ENCODE peak calls at places on chromosome 3, in eight cellular contexts. V, J, T, Z, P, I, C and S are unnamed samples.
A peak's percentile ranks its signal among the peaks of the same experiment; 100 is the strongest.

GRCh38 chr3:53764376-53764775 is 81.8 kb downstream of the CHDH start:
- DNase-seq in V (no peak), J (no peak), T (no peak), Z (no peak), P (peak; percentile 56), I (no peak), C (no peak), S (no peak)

GRCh38 chr3:30319713-30320112 is 286.7 kb upstream of the TGFBR2 start:
- DNase-seq in V (no peak), J (peak; percentile 60), T (peak; percentile 13), Z (peak; percentile 19), P (no peak), I (peak; percentile 7), C (no peak), S (peak; percentile 9)

GRCh38 chr3:188573286-188573928 is 419.4 kb downstream of the LPP start:
- DNase-seq in V (no peak), J (no peak), T (no peak), Z (no peak), P (no peak), I (no peak), C (no peak), S (peak; percentile 1)

GRCh38 chr3:126131881-126132750 is 48.2 kb upstream of the SLC41A3 start:
- DNase-seq in V (peak; percentile 12), J (no peak), T (no peak), Z (peak; percentile 11), P (peak; percentile 29), I (no peak), C (peak; percentile 8), S (peak; percentile 27)

GRCh38 chr3:38579146-38579545 is 70.3 kb downstream of the SCN5A start:
- DNase-seq in V (peak; percentile 35), J (no peak), T (no peak), Z (peak; percentile 88), P (no peak), I (no peak), C (no peak), S (peak; percentile 84)

GRCh38 chr3:171334465-171334811 is 125.8 kb downstream of the TNIK start:
- DNase-seq in V (peak; percentile 57), J (peak; percentile 28), T (no peak), Z (peak; percentile 54), P (peak; percentile 73), I (no peak), C (peak; percentile 38), S (no peak)

GRCh38 chr3:111593666-111594065 is 1.5 kb downstream of the ZBED2 start:
- DNase-seq in V (no peak), J (no peak), T (no peak), Z (no peak), P (no peak), I (no peak), C (no peak), S (no peak)

GRCh38 chr3:195226900-195227447 is 44.0 kb downstream of the XXYLT1 start:
- DNase-seq in V (no peak), J (peak; percentile 46), T (no peak), Z (peak; percentile 13), P (peak; percentile 28), I (no peak), C (no peak), S (no peak)

GRCh38 chr3:30518201-30518864 is 88.1 kb upstream of the TGFBR2 start:
- DNase-seq in V (no peak), J (peak; percentile 99), T (no peak), Z (peak; percentile 26), P (no peak), I (no peak), C (no peak), S (no peak)

GRCh38 chr3:111531446-111531845 is 10.6 kb upstream of the CD96 start:
- DNase-seq in V (no peak), J (no peak), T (no peak), Z (no peak), P (no peak), I (no peak), C (no peak), S (no peak)

GRCh38 chr3:195012571-195012970 is 258.4 kb downstream of the XXYLT1 start:
- DNase-seq in V (no peak), J (no peak), T (no peak), Z (no peak), P (no peak), I (no peak), C (no peak), S (no peak)

GRCh38 chr3:75506603-75507002 is 157.5 kb upstream of the FRG2C start:
- DNase-seq in V (no peak), J (no peak), T (no peak), Z (no peak), P (no peak), I (no peak), C (no peak), S (no peak)

GRCh38 chr3:27696906-27697305 is 25.2 kb downstream of the EOMES start:
- DNase-seq in V (no peak), J (peak; percentile 64), T (no peak), Z (no peak), P (no peak), I (no peak), C (no peak), S (no peak)

GRCh38 chr3:58670506-58671125 is 4.0 kb upstream of the FAM3D start:
- DNase-seq in V (no peak), J (no peak), T (no peak), Z (no peak), P (no peak), I (no peak), C (no peak), S (no peak)

GRCh38 chr3:139477710-139478640 is 1.7 kb upstream of the RBP2 start:
- DNase-seq in V (no peak), J (no peak), T (no peak), Z (no peak), P (no peak), I (no peak), C (no peak), S (no peak)

GRCh38 chr3:158711886-158712285 is 20.4 kb downstream of the RARRES1 start:
- DNase-seq in V (no peak), J (peak; percentile 58), T (no peak), Z (no peak), P (no peak), I (no peak), C (no peak), S (no peak)

GRCh38 chr3:159762238-159762637 is 226.4 kb upstream of the IL12A start:
- DNase-seq in V (no peak), J (peak; percentile 21), T (no peak), Z (no peak), P (no peak), I (no peak), C (no peak), S (no peak)

GRCh38 chr3:41199866-41200668 is 762 bp downstream of the CTNNB1 start:
- DNase-seq in V (no peak), J (peak; percentile 54), T (no peak), Z (peak; percentile 45), P (peak; percentile 49), I (no peak), C (peak; percentile 43), S (peak; percentile 89)

GRCh38 chr3:179355996-179356395 is 8.5 kb downstream of the MFN1 start:
- DNase-seq in V (no peak), J (no peak), T (no peak), Z (no peak), P (no peak), I (no peak), C (no peak), S (no peak)
- H3K36me3 ChIP-seq in V (peaks cover 4% of the 10 kb centered on the region), J (peaks cover 4% of the 10 kb centered on the region), T (peaks cover 83% of the 10 kb centered on the region), Z (no peaks in the 10 kb centered on the region), P (peaks cover 100% of the 10 kb centered on the region), I (no peaks in the 10 kb centered on the region), C (no peaks in the 10 kb centered on the region), S (peaks cover 2% of the 10 kb centered on the region)

DNA sequence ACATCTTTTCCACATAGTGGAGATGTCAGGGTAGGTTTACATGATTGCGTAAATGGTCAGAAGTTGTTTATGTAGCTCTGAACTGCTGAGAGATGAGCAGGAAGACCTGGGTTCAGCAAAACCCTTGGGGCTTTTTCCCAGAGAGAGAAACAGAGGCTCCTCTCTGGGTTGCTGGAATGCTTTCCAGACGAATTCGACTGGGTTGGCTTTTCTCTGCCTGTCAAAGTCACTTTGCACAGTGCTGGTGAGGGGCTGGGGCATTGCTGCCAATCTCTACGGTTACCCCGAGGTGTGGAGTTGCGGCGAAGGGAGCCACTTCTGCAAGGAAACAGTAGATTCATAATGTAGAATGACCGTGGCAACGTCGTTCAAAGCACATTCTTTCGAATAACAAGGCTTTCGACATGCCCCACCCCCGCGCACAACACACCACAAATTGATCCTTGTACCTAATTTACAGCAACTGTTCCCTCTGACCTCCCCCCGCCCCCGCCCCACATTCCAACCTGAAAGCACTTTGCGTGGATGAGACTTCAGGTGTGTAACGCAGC is 950 bp upstream of the CNTN4 start:
- DNase-seq in V (no peak), J (no peak), T (no peak), Z (no peak), P (no peak), I (no peak), C (no peak), S (peak; percentile 22)
- H3K27me3 ChIP-seq in V (peaks cover 12% of the 10 kb centered on the region), J (peaks cover 30% of the 10 kb centered on the region), T (peaks cover 57% of the 10 kb centered on the region), Z (peaks cover 51% of the 10 kb centered on the region), P (peaks cover 70% of the 10 kb centered on the region), I (peaks cover 10% of the 10 kb centered on the region), C (no peaks in the 10 kb centered on the region), S (peaks cover 68% of the 10 kb centered on the region)

DNA sequence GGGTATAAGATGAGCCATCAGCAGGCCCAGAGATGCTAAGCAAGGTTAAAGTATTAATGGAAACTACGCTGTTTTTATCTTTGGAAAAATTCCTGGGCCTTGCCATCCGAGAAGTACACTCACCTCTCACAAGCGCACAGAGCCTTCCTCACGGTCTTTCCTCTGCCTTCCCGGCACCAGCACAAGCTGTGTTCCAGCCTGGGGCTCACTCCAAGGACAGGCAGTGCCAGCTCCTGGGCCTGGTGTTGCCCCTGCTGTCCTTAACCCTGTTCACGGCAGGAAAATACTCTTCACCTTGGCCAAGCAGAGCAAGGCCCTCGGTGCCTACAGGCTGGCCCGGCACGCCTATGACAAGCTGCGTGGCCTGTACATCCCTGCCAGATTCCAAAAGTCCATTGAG is 14.3 kb upstream of the RHO start:
- DNase-seq in V (no peak), J (no peak), T (no peak), Z (no peak), P (no peak), I (no peak), C (no peak), S (peak; percentile 25)
- H3K36me3 ChIP-seq in V (no peaks in the 10 kb centered on the region), J (no peaks in the 10 kb centered on the region), T (peaks cover 89% of the 10 kb centered on the region), Z (no peaks in the 10 kb centered on the region), P (peaks cover 68% of the 10 kb centered on the region), I (no peaks in the 10 kb centered on the region), C (no peaks in the 10 kb centered on the region), S (no peaks in the 10 kb centered on the region)

GRCh38 chr3:46883252-46884185 is 6.0 kb downstream of the PTH1R start:
- DNase-seq in V (no peak), J (no peak), T (no peak), Z (no peak), P (no peak), I (no peak), C (no peak), S (peak; percentile 91)

GRCh38 chr3:46887980-46888494 is 10.5 kb downstream of the PTH1R start:
- DNase-seq in V (no peak), J (no peak), T (peak; percentile 72), Z (no peak), P (no peak), I (no peak), C (no peak), S (no peak)

GRCh38 chr3:46884929-46885328 is 7.4 kb downstream of the PTH1R start:
- DNase-seq in V (no peak), J (no peak), T (no peak), Z (no peak), P (no peak), I (no peak), C (no peak), S (no peak)

GRCh38 chr3:46884427-46884826 is 6.9 kb downstream of the PTH1R start:
- DNase-seq in V (no peak), J (no peak), T (no peak), Z (no peak), P (no peak), I (no peak), C (no peak), S (no peak)

GRCh38 chr3:46885612-46886011 is 8.1 kb downstream of the PTH1R start:
- DNase-seq in V (no peak), J (no peak), T (no peak), Z (no peak), P (no peak), I (no peak), C (no peak), S (no peak)
- H3K27me3 ChIP-seq in V (peaks cover 4% of the 10 kb centered on the region), J (peaks cover 40% of the 10 kb centered on the region), T (peaks cover 46% of the 10 kb centered on the region), Z (peaks cover 9% of the 10 kb centered on the region), P (peaks cover 87% of the 10 kb centered on the region), I (peaks cover 44% of the 10 kb centered on the region), C (no peaks in the 10 kb centered on the region), S (peaks cover 65% of the 10 kb centered on the region)